ENCODE peak calls at places on chromosome 13, in eight cellular contexts. E is left lung, N is heart left ventricle, L is lower lobe of right lung, X is mammary epithelial cell, C is GM23248, T is body of pancreas, V is BJ. M is an unnamed sample. For H3K27me3, the result is how much of the 10 kb centered on the place peaks cover.

GRCh38 chr13:99984463-99985242 is 3.1 kb downstream of the ZIC2 start:
- DNase-seq in C (no peak), X (no peak), E (no peak), N (no peak), V (no peak), T (no peak), L (no peak), M (peak)

GRCh38 chr13:25371608-25372274 is at the start of gene ATP8A2:
- DNase-seq in V (no peak), E (no peak), T (no peak), X (no peak), C (peak), N (no peak), L (no peak), M (peak)

GRCh38 chr13:95509521-95510315 is 42.8 kb upstream of the CLDN10 start:
- DNase-seq in C (peak), T (no peak), N (no peak), X (peak), E (no peak), L (no peak), V (no peak), M (peak)

GRCh38 chr13:99542788-99543406 is 41.6 kb downstream of the TM9SF2 start:
- DNase-seq in T (no peak), X (no peak), C (no peak), E (no peak), N (no peak), V (no peak), L (no peak), M (no peak)

GRCh38 chr13:31891472-31891871 is 140.1 kb upstream of the FRY start:
- DNase-seq in L (no peak), N (no peak), E (peak), V (no peak), C (no peak), X (no peak), T (peak), M (no peak)

GRCh38 chr13:95571941-95572340 is 19.4 kb downstream of the CLDN10 start:
- DNase-seq in C (no peak), L (no peak), E (no peak), V (no peak), T (no peak), X (no peak), N (no peak), M (peak)

GRCh38 chr13:81493144-81493543 is 1152.2 kb upstream of the SPRY2 start:
- DNase-seq in V (no peak), N (no peak), X (no peak), E (no peak), T (no peak), C (no peak), L (no peak), M (no peak)

GRCh38 chr13:60282708-60283107 is 114.3 kb upstream of the TDRD3 start:
- DNase-seq in L (no peak), N (no peak), C (no peak), T (no peak), E (no peak), X (no peak), V (no peak), M (no peak)

GRCh38 chr13:62088155-62088554 is 672.5 kb upstream of the PCDH20 start:
- DNase-seq in E (no peak), X (no peak), N (no peak), V (no peak), L (no peak), T (no peak), C (no peak), M (no peak)

GRCh38 chr13:77250968-77251367 is 75.9 kb downstream of the MYCBP2 start:
- DNase-seq in L (no peak), V (no peak), T (no peak), X (no peak), C (no peak), N (no peak), E (no peak), M (no peak)

GRCh38 chr13:47598340-47598911 is 402.6 kb downstream of the SUCLA2 start:
- DNase-seq in T (no peak), E (no peak), L (no peak), N (no peak), X (no peak), C (peak), V (no peak), M (peak)

GRCh38 chr13:79973533-79973963 is 367.4 kb downstream of the SPRY2 start:
- DNase-seq in X (no peak), C (peak), V (no peak), T (no peak), L (no peak), N (peak), E (no peak), M (peak)

GRCh38 chr13:109744512-109745051 is 41.8 kb downstream of the IRS2 start:
- DNase-seq in T (peak), X (no peak), E (no peak), V (no peak), L (no peak), N (peak), C (no peak), M (no peak)

GRCh38 chr13:108194435-108194936 is 20.9 kb downstream of the LIG4 start:
- DNase-seq in N (no peak), X (no peak), C (no peak), L (no peak), V (no peak), E (no peak), T (no peak), M (no peak)

GRCh38 chr13:27583645-27584044 is 36.7 kb downstream of the LNX2 start:
- DNase-seq in E (no peak), X (no peak), L (no peak), T (no peak), V (no peak), C (peak), N (no peak), M (peak)

GRCh38 chr13:42545842-42546241 is 28.1 kb upstream of the TNFSF11 start:
- DNase-seq in C (no peak), L (no peak), X (no peak), T (no peak), E (no peak), V (no peak), N (no peak), M (no peak)

GRCh38 chr13:40648040-40648439 is 18.4 kb downstream of the FOXO1 start:
- DNase-seq in N (no peak), C (no peak), V (no peak), X (no peak), T (no peak), L (no peak), E (no peak), M (no peak)

GRCh38 chr13:40640845-40641458 is 25.5 kb downstream of the FOXO1 start:
- DNase-seq in N (no peak), V (no peak), L (no peak), X (peak), T (no peak), E (no peak), C (no peak), M (no peak)

GRCh38 chr13:40648841-40649240 is 17.6 kb downstream of the FOXO1 start:
- DNase-seq in X (no peak), C (no peak), E (no peak), V (no peak), T (no peak), L (no peak), N (no peak), M (no peak)

GRCh38 chr13:40640202-40640601 is 26.2 kb downstream of the FOXO1 start:
- DNase-seq in E (no peak), L (no peak), V (no peak), X (no peak), N (no peak), T (no peak), C (no peak), M (no peak)

GRCh38 chr13:40644838-40645620 is 21.4 kb downstream of the FOXO1 start:
- DNase-seq in X (peak), T (no peak), V (no peak), E (no peak), C (peak), N (no peak), L (no peak), M (no peak)
- H3K27me3 ChIP-seq in X (under half), T (under half), V (under half), E (under half), C (under half), N (under half), L (under half), M (under half)

GRCh38 chr13:111006508-111007031 is 91.7 kb upstream of the ANKRD10 start:
- DNase-seq in V (peak), X (no peak), T (peak), N (peak), C (peak), E (peak), L (no peak), M (peak)
- H3K27me3 ChIP-seq in V (under half), X (under half), T (under half), N (under half), C (under half), E (under half), L (under half), M (under half)

GRCh38 chr13:20140487-20140886 is 20.4 kb downstream of the GJA3 start:
- DNase-seq in E (no peak), T (no peak), L (no peak), V (no peak), N (no peak), C (no peak), X (no peak), M (no peak)

GRCh38 chr13:20142019-20142926 is 18.6 kb downstream of the GJA3 start:
- DNase-seq in L (no peak), C (no peak), X (no peak), E (no peak), N (no peak), V (no peak), T (no peak), M (no peak)

GRCh38 chr13:20141238-20142018 is 19.4 kb downstream of the GJA3 start:
- DNase-seq in N (peak), V (no peak), E (no peak), T (no peak), C (no peak), L (no peak), X (no peak), M (no peak)

GRCh38 chr13:20144141-20144850 is 16.6 kb downstream of the GJA3 start:
- DNase-seq in X (no peak), C (no peak), V (no peak), T (no peak), N (no peak), E (no peak), L (no peak), M (no peak)

DNA sequence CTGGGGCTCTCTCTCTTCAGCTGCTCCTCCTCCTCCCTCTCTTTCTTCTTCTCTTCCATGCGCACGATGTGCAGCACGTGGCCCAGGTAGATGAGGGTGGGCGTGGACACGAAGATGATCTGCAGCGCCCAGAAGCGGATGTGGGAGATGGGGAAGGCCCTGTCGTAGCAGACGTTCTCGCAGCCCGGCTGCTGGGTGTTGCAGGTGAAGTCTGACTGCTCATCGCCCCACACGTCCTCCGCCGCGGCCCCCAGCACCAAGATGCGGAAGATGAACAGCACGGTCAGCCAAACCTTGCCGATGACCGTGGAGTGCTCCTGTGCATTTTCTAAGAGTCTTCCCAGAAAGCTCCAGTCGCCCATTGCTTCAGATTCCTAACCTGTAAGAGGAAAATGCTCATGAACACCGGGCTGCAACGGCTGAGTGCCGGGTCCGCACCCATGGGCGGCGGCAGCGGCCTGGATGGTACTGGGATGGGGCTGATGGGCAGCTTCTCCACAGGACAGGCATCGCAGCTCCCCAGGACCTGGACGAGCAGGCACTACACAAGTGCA is 17.8 kb downstream of the GJA3 start:
- DNase-seq in L (no peak), X (no peak), N (no peak), V (no peak), T (no peak), E (no peak), C (no peak), M (no peak)
- H3K27me3 ChIP-seq in L (half or more), X (under half), N (under half), V (under half), T (under half), E (half or more), C (under half), M (half or more)

GRCh38 chr13:39378293-39378692 is 224.7 kb downstream of the LHFPL6 start:
- DNase-seq in T (no peak), C (no peak), N (no peak), E (no peak), X (no peak), L (no peak), V (no peak), M (no peak)
- H3K27me3 ChIP-seq in T (under half), C (under half), N (under half), E (under half), X (under half), L (under half), V (under half), M (under half)

GRCh38 chr13:44422755-44423643 is 49.4 kb downstream of the SERP2 start:
- DNase-seq in X (no peak), E (no peak), T (peak), N (no peak), V (no peak), C (no peak), L (no peak), M (no peak)

GRCh38 chr13:44425041-44425814 is 51.6 kb downstream of the SERP2 start:
- DNase-seq in N (no peak), T (no peak), V (no peak), E (no peak), C (no peak), L (no peak), X (no peak), M (no peak)

GRCh38 chr13:44423824-44424223 is 50.2 kb downstream of the SERP2 start:
- DNase-seq in C (no peak), X (no peak), E (no peak), V (no peak), N (no peak), L (no peak), T (no peak), M (no peak)

GRCh38 chr13:44420376-44421220 is 47.0 kb downstream of the SERP2 start:
- DNase-seq in N (no peak), V (no peak), X (no peak), T (no peak), L (no peak), C (no peak), E (no peak), M (no peak)

GRCh38 chr13:44421853-44422525 is 48.4 kb downstream of the SERP2 start:
- DNase-seq in T (no peak), C (no peak), L (no peak), E (no peak), N (no peak), X (no peak), V (no peak), M (no peak)
- H3K27me3 ChIP-seq in T (under half), C (under half), L (under half), E (under half), N (under half), X (under half), V (under half), M (under half)

GRCh38 chr13:29383476-29383875 is 212.0 kb downstream of the SLC7A1 start:
- DNase-seq in X (no peak), E (no peak), C (no peak), N (no peak), L (no peak), T (no peak), V (no peak), M (no peak)
- H3K27me3 ChIP-seq in X (under half), E (under half), C (under half), N (under half), L (under half), T (under half), V (under half), M (under half)

M was measured in osteoblast.